ENCODE peak calls at places on chromosomes 7 and 10, in four cellular contexts. D is midbrain, T is omental fat pad, B is cardiac fibroblast. X is an unnamed sample.

GRCh38 chr7:114949227-114949626 is 27.3 kb downstream of the MDFIC start:
- DNase-seq in D (no peak), B (peak; percentile 25), T (no peak), X (no peak)

GRCh38 chr10:77566914-77567566 is 70.6 kb downstream of the KCNMA1 start:
- DNase-seq in T (no peak), B (peak; percentile 27), D (no peak), X (no peak)

GRCh38 chr10:75474106-75474505 is 42.7 kb downstream of the LRMDA start:
- DNase-seq in T (no peak), D (no peak), B (no peak), X (no peak)

GRCh38 chr10:71128311-71129010 is 83.9 kb upstream of the UNC5B start:
- DNase-seq in D (no peak), T (no peak), B (peak; percentile 11), X (no peak)

GRCh38 chr10:132326925-132327324 is 5.1 kb upstream of the LRRC27 start:
- DNase-seq in B (no peak), D (no peak), T (no peak), X (no peak)

GRCh38 chr10:34522542-34522941 is 292.6 kb downstream of the PARD3 start:
- DNase-seq in T (no peak), B (peak; percentile 71), D (peak; percentile 21), X (peak; percentile 58)

GRCh38 chr7:820341-820740 is 11.9 kb upstream of the SUN1 start:
- DNase-seq in B (no peak), D (no peak), T (no peak), X (no peak)

GRCh38 chr10:22344781-22345300 is 455 bp upstream of the SPAG6 start:
- DNase-seq in D (no peak), T (no peak), B (no peak), X (no peak)

GRCh38 chr10:15472431-15473400 is 101.6 kb upstream of the FAM171A1 start:
- DNase-seq in D (no peak), T (no peak), B (peak; percentile 86), X (peak; percentile 68)

GRCh38 chr10:67976292-67977245 is 92.1 kb downstream of the SIRT1 start:
- DNase-seq in B (peak; percentile 11), D (peak; percentile 13), T (no peak), X (no peak)